ENCODE peak calls at places on chromosomes 2 and 18, in five cellular contexts. U, B, I, L and X are unnamed samples.

GRCh38 chr18:66894851-66895250 is 291.0 kb upstream of the CDH19 start:
- DNase-seq in B (no peak), U (no peak), I (no peak), L (no peak), X (no peak)

GRCh38 chr2:2879776-2880175 is 497.8 kb downstream of the EIPR1 start:
- DNase-seq in I (no peak), B (no peak), L (no peak), U (peak; percentile 77), X (no peak)

GRCh38 chr18:56637897-56638231 is 528 bp downstream of the TXNL1 start:
- DNase-seq in L (no peak), B (no peak), U (no peak), I (peak; percentile 59), X (no peak)

GRCh38 chr18:69102959-69103358 is 297.7 kb upstream of the DOK6 start:
- DNase-seq in L (peak; percentile 33), B (no peak), U (no peak), I (no peak), X (no peak)

GRCh38 chr2:134593500-134593899 is 125.3 kb downstream of the TMEM163 start:
- DNase-seq in I (no peak), B (no peak), U (no peak), L (no peak), X (no peak)

GRCh38 chr2:190511104-190511503 is 23.4 kb downstream of the NEMP2 start:
- DNase-seq in B (no peak), L (peak; percentile 39), U (no peak), I (no peak), X (no peak)

GRCh38 chr18:5868218-5868904 is 27.0 kb downstream of the TMEM200C start:
- DNase-seq in U (peak; percentile 61), B (peak; percentile 14), L (peak; percentile 42), I (peak; percentile 92), X (peak; percentile 70)

GRCh38 chr18:79489900-79490592 is 94.3 kb downstream of the NFATC1 start:
- DNase-seq in B (no peak), U (no peak), L (no peak), I (no peak), X (peak; percentile 12)

GRCh38 chr2:212926948-212927347 is 224.5 kb downstream of the IKZF2 start:
- DNase-seq in B (peak; percentile 66), I (no peak), U (no peak), L (no peak), X (no peak)

GRCh38 chr18:48639772-48640432 is 101.1 kb downstream of the CTIF start:
- DNase-seq in U (no peak), B (no peak), L (peak; percentile 13), I (peak; percentile 73), X (peak; percentile 17)

GRCh38 chr18:62571037-62571436 is 48.2 kb downstream of the ZCCHC2 start:
- DNase-seq in L (no peak), I (no peak), B (no peak), U (no peak), X (no peak)

GRCh38 chr18:62564044-62564443 is 41.2 kb downstream of the ZCCHC2 start:
- DNase-seq in U (no peak), L (no peak), I (no peak), B (no peak), X (no peak)

GRCh38 chr18:62566818-62567217 is 44.0 kb downstream of the ZCCHC2 start:
- DNase-seq in U (no peak), I (no peak), L (no peak), B (no peak), X (no peak)

GRCh38 chr18:62569081-62569480 is 46.3 kb downstream of the ZCCHC2 start:
- DNase-seq in L (no peak), I (no peak), U (no peak), B (no peak), X (no peak)

DNA sequence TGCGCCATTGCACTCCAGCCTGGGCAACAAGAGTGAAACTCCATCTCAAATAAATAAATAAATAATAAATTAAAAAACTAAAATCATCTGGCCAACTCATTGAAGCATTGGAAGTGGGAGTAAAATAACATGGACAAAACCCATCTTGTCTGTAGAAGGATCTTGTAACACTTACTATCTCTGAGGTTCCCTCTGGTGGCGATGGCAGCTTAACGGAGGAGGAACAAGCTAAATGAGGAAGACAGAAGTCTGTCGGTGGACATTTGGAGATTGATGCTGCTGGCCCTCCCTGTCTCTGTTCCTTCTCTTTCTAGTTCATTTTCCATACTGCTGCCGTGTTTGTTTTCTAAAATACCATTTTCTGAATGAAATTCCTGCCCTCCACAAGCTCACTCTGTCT is 43.4 kb downstream of the ZCCHC2 start:
- DNase-seq in B (no peak), I (peak; percentile 73), U (no peak), L (peak; percentile 32), X (peak; percentile 31)
- TF ChIP-seq CTCF in B (peak; percentile 49), I (peak; percentile 71), U (no peak), L (peak; percentile 7), X (peak; percentile 14)

DNA sequence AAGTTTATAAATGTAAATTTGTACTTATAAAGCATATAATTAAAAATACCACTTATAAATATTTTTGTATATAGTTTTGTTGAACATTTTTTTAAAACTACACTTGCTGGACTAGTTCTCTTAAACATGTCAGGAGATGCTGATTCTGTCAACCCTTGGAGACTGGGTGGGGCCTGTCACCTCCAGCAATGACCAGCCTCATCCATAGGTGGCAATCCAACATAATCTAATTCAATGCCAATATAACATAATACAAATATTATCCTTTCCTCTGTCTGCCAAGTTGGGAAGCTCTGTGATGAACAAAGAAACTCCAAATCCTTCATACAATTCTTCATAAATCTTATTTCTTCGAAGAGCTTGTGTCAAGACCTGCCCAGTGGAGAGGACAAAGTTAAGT is 140.4 kb downstream of the RBMS1 start:
- DNase-seq in U (peak; percentile 4), I (no peak), B (no peak), L (peak; percentile 54), X (no peak)
- TF ChIP-seq CTCF in U (peak; percentile 22), I (peak; percentile 59), B (peak; percentile 45), L (peak; percentile 40), X (no peak)

DNA sequence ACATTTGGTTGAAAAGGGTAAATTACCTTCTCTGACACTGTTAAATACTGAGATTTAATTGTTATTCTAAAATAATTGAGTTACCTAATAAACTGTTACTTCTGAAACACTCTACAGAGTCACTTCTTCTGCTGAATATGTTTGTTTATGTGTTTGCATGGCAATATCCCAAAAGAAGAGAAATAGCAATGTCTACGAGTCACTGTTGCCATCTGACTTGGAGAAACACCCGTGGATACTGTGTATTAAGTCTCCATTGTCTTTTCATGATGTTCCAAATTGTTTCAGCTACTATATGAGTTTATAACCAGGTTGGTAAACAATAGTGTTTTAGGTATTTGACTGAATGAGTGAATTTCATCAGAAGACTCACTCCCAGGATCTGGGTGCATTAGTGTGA is 754.2 kb upstream of the ID2 start:
- DNase-seq in L (no peak), B (no peak), I (no peak), U (no peak), X (no peak)
- TF ChIP-seq CTCF in L (no peak), B (no peak), I (no peak), U (no peak), X (no peak)

GRCh38 chr2:170238776-170239175 is 60.8 kb downstream of the MYO3B start:
- DNase-seq in L (no peak), U (no peak), B (no peak), I (no peak), X (no peak)

GRCh38 chr2:170240629-170241028 is 62.7 kb downstream of the MYO3B start:
- DNase-seq in L (no peak), I (no peak), B (no peak), U (no peak), X (no peak)

GRCh38 chr2:170236639-170237037 is 58.7 kb downstream of the MYO3B start:
- DNase-seq in I (no peak), L (no peak), B (no peak), U (no peak), X (no peak)

GRCh38 chr2:170237572-170238120 is 59.7 kb downstream of the MYO3B start:
- DNase-seq in I (no peak), L (no peak), B (no peak), U (no peak), X (no peak)

DNA sequence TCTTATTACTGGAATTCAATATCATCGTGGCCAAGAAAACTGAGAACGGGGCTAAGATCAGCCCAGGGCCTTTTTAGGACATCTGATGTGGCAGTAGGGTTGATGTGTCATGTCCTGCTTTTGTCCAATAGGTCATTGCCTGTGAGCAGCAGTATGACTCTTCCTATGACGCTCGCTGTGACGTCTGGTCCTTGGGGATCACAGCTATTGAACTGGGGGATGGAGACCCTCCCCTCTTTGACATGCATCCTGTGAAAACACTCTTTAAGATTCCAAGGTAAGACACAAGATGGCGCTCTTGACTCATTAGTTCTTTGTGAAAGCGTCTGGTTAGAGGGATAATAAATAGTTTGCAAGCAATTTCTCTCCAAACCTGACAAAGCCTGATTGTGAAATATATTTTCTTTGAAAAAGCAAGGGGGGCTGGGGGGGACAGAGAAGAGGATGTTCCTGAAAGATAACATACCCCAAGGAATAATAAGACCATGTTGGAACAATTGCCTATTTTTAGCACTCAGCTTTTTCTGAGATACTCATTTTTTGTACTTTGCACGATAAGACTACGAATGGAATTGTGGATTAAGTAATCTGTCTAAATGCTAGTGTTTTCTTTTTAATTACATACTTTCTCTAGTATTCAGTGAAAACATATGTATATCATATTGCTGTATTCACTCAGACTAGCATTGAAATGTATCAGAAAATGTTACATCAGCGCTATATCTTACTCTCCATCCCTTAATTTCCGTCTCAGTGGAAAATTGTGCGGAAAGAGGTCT is 58.1 kb downstream of the MYO3B start:
- DNase-seq in L (peak; percentile 70), B (no peak), I (peak; percentile 75), U (peak; percentile 45), X (peak; percentile 86)
- TF ChIP-seq CTCF in L (peak; percentile 60), B (peak; percentile 57), I (peak; percentile 88), U (peak; percentile 20), X (peak; percentile 72)

DNA sequence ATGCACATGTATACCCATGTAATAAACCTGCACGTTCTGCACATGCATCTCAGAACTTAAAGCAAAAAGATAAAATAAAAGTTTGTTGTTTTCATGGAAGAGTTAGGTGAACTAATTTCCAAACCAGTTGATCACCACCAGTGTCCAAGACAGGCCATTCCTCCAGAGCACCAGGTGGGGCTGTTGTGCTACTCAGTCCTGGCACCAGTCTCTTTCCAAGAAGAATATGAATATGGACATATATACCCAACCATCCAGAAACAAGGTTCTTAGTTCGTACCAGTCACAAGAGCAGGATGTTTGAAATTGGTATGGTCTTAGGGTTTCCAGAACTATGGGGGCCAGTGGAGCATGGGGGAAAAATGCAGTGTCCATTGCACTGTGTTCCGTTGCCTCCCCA is 17.2 kb upstream of the TNP1 start:
- DNase-seq in U (no peak), L (peak; percentile 5), I (no peak), B (no peak), X (no peak)
- TF ChIP-seq CTCF in U (no peak), L (no peak), I (peak; percentile 39), B (no peak), X (no peak)

DNA sequence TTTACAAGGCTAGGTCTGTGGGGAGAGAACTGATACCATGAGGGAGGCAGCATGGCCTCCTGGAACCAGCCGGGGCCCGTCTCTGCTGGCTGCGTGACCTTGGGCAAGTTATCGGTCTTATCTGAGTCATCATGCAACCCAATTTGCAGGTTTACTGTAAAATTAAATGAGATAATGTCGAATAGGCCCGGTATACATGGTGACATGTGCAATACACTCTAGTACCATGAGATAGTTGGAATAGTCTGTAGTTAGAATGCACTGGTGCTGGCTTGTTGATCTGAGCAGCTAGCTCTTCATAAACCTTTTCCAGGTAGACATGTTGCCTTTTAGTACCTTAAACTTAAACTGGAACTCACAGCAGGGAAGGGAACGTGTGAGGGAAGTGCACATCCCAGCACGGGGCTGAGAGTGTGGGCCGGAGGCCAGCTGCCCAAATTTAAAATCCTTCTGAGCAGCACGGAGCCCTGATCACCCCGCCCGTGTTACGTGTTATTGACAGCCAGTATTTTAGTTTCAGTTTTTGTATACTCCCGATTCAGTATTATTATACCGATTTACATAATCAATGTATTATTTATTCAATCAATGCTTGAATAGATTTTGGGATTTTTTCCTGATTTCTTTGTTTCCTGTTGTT is 72.4 kb upstream of the HS6ST1 start:
- DNase-seq in U (no peak), B (no peak), L (no peak), I (peak; percentile 10), X (no peak)
- TF ChIP-seq CTCF in U (no peak), B (no peak), L (no peak), I (no peak), X (no peak)

GRCh38 chr2:177692828-177693269 is 300.3 kb downstream of the AGPS start:
- DNase-seq in I (peak; percentile 55), L (peak; percentile 77), B (no peak), U (no peak), X (no peak)
- TF ChIP-seq CTCF in I (peak; percentile 63), L (peak; percentile 30), B (peak; percentile 9), U (no peak), X (no peak)